ENCODE peak calls at places on chromosomes 12 and 14, in ten cellular contexts. L is LoVo; Z is stimulated activated CD8-positive, alpha-beta memory T cell treated with anti-CD3 and anti-CD28 coated beads, Interleukin-12 subunit alpha, Interleukin-12 subunit beta, amount 100 ng/mL, for 1 hour; D is NCI-H345; A is foreskin fibroblast; G is A549; Y is fibroblast of pulmonary artery; U is vagina; Q is WERI-Rb-1; H is HS-5. R is an unnamed sample.

GRCh38 chr14:104080557-104081492 is 4.7 kb upstream of the ASPG start:
- DNase-seq in Q (no peak), U (no peak), D (peak; percentile 25), Y (no peak), Z (no peak), A (no peak), G (no peak), L (no peak), H (no peak), R (no peak)

GRCh38 chr14:34051966-34052657 is 101.2 kb upstream of the EGLN3 start:
- DNase-seq in U (no peak), A (peak; percentile 58), H (no peak), Q (no peak), Y (peak; percentile 71), D (no peak), L (peak; percentile 90), G (peak; percentile 89), Z (no peak), R (no peak)

GRCh38 chr12:54697836-54698235 is 49.7 kb upstream of the DCD start:
- DNase-seq in L (no peak), G (no peak), H (no peak), A (no peak), Z (no peak), Q (no peak), Y (no peak), U (no peak), D (no peak), R (no peak)

GRCh38 chr12:94510128-94510527 is 50.5 kb upstream of the CEP83 start:
- DNase-seq in L (no peak), G (no peak), U (no peak), A (no peak), H (no peak), Y (no peak), D (no peak), Q (no peak), Z (no peak), R (no peak)

GRCh38 chr12:47014474-47014873 is 64.9 kb upstream of the PCED1B start:
- DNase-seq in L (peak; percentile 29), Z (no peak), H (peak; percentile 46), D (no peak), Q (no peak), U (no peak), A (peak; percentile 84), G (peak; percentile 41), Y (peak; percentile 86), R (peak; percentile 70)

GRCh38 chr12:132329036-132329738 is at the start of gene GALNT9:
- DNase-seq in L (no peak), A (peak; percentile 17), Q (peak; percentile 42), G (no peak), Z (no peak), H (no peak), Y (peak; percentile 26), U (no peak), D (no peak), R (no peak)

GRCh38 chr14:53882684-53883083 is 73.9 kb downstream of the BMP4 start:
- DNase-seq in H (no peak), L (peak; percentile 85), D (no peak), Z (no peak), Y (no peak), Q (no peak), G (peak; percentile 14), U (no peak), A (no peak), R (no peak)

GRCh38 chr14:61460853-61461611 is 139.7 kb downstream of the PRKCH start:
- DNase-seq in Q (no peak), G (no peak), L (peak; percentile 11), H (no peak), Y (no peak), A (peak; percentile 18), Z (no peak), U (peak; percentile 86), D (no peak), R (no peak)

GRCh38 chr14:61406670-61407069 is 85.3 kb downstream of the PRKCH start:
- DNase-seq in L (no peak), Z (no peak), U (no peak), A (no peak), Y (no peak), Q (no peak), G (no peak), D (no peak), H (no peak), R (no peak)

GRCh38 chr12:92073123-92073522 is 72.5 kb downstream of the BTG1 start:
- DNase-seq in H (no peak), Q (no peak), G (no peak), Y (no peak), U (no peak), D (no peak), A (no peak), Z (no peak), L (no peak), R (no peak)

GRCh38 chr14:89214221-89214965 is 202.6 kb downstream of the FOXN3 start:
- DNase-seq in Y (no peak), Z (no peak), G (peak; percentile 87), L (no peak), U (no peak), A (no peak), D (peak; percentile 85), H (no peak), Q (no peak), R (peak; percentile 25)

GRCh38 chr12:16349132-16349463 is 1.7 kb downstream of the MGST1 start:
- DNase-seq in H (peak; percentile 95), G (peak; percentile 92), Z (no peak), Q (no peak), L (peak; percentile 71), A (peak; percentile 95), U (no peak), D (no peak), Y (peak; percentile 97), R (peak; percentile 55)

R was measured in AG08396.